ENCODE peak calls at places on chromosomes 7 and 10, in six cellular contexts. A is NAMALWA; P is endothelial cell; Q is activated CD8-positive, alpha-beta memory T cell treated with anti-CD3 and anti-CD28 coated beads for 24 hours; U is stimulated activated CD8-positive, alpha-beta memory T cell treated with anti-CD3 and anti-CD28 coated beads, Interleukin-12 subunit alpha, Interleukin-12 subunit beta, amount 100 ng/mL, for 4 hours; R is Kasumi-1. I is an unnamed sample.

GRCh38 chr10:35364808-35365207 is 28.5 kb downstream of the CCNY start:
- DNase-seq in A (no peak), P (no peak), Q (no peak), U (no peak), R (no peak), I (no peak)

GRCh38 chr7:94632338-94633024 is 23.5 kb downstream of the SGCE start:
- DNase-seq in A (no peak), P (no peak), Q (no peak), U (no peak), R (no peak), I (peak)

GRCh38 chr7:47943676-47944474 is 4.4 kb downstream of the PKD1L1 start:
- DNase-seq in A (no peak), P (no peak), Q (no peak), U (no peak), R (no peak), I (no peak)

GRCh38 chr7:17939111-17939669 is 1.1 kb downstream of the SNX13 start:
- DNase-seq in A (no peak), P (no peak), Q (no peak), U (no peak), R (peak), I (no peak)

GRCh38 chr7:92639956-92640355 is 49.8 kb upstream of the FAM133B start:
- DNase-seq in A (no peak), P (no peak), Q (no peak), U (no peak), R (peak), I (no peak)

GRCh38 chr7:87570178-87570577 is 30.5 kb downstream of the ABCB1 start:
- DNase-seq in A (no peak), P (no peak), Q (no peak), U (no peak), R (no peak), I (peak)

GRCh38 chr7:131883769-131884168 is 327.3 kb upstream of the PODXL start:
- DNase-seq in A (no peak), P (no peak), Q (no peak), U (no peak), R (no peak), I (no peak)

GRCh38 chr10:131731780-131732630 is 168.8 kb upstream of the PPP2R2D start:
- DNase-seq in A (no peak), P (no peak), Q (peak), U (no peak), R (no peak), I (no peak)

GRCh38 chr10:128881086-128881485 is 586.0 kb upstream of the MGMT start:
- DNase-seq in A (no peak), P (no peak), Q (no peak), U (no peak), R (no peak), I (no peak)

GRCh38 chr7:154844955-154845354 is 158.0 kb downstream of the PAXIP1 start:
- DNase-seq in A (no peak), P (no peak), Q (no peak), U (no peak), R (no peak), I (no peak)

GRCh38 chr10:50291261-50291850 is 40.0 kb upstream of the ASAH2 start:
- DNase-seq in A (peak), P (no peak), Q (no peak), U (no peak), R (no peak), I (no peak)